ENCODE peak calls at places on chromosomes 16 and 17, in seven cellular contexts. One of them, this sample, is unnamed.
A peak's percentile ranks its signal among the peaks of the same experiment; 100 is the strongest.

GRCh38 chr17:30477758-30478115 is 529 bp downstream of the GOSR1 start:
- DNase-seq in HepG2: peak; percentile 9
- DNase-seq in GM12878: no peak
- DNase-seq in SK-N-SH: no peak
- DNase-seq in H1: no peak
- DNase-seq in GM12892: peak; percentile 5
- DNase-seq in K562: peak; percentile 23
- DNase-seq in this sample: peak; percentile 18

GRCh38 chr17:75517277-75517865 is 1.0 kb downstream of the TSEN54 start:
- DNase-seq in HepG2: no peak
- DNase-seq in GM12878: no peak
- DNase-seq in SK-N-SH: peak; percentile 66
- DNase-seq in H1: no peak
- DNase-seq in GM12892: no peak
- DNase-seq in K562: no peak
- DNase-seq in this sample: no peak

GRCh38 chr17:75819116-75819515 is 25.1 kb downstream of the UNC13D start:
- DNase-seq in HepG2: no peak
- DNase-seq in GM12878: no peak
- DNase-seq in SK-N-SH: peak; percentile 41
- DNase-seq in H1: no peak
- DNase-seq in GM12892: no peak
- DNase-seq in K562: no peak
- DNase-seq in this sample: peak; percentile 7

GRCh38 chr16:79564594-79565210 is 35.8 kb downstream of the MAF start:
- DNase-seq in HepG2: peak; percentile 59
- DNase-seq in GM12878: no peak
- DNase-seq in SK-N-SH: no peak
- DNase-seq in H1: no peak
- DNase-seq in GM12892: no peak
- DNase-seq in K562: no peak
- DNase-seq in this sample: no peak

GRCh38 chr16:85205747-85206471 is 93.6 kb upstream of the CIBAR2 start:
- DNase-seq in HepG2: peak; percentile 47
- DNase-seq in GM12878: no peak
- DNase-seq in SK-N-SH: peak; percentile 73
- DNase-seq in H1: no peak
- DNase-seq in GM12892: no peak
- DNase-seq in K562: peak; percentile 53
- DNase-seq in this sample: no peak

GRCh38 chr16:63612462-63613227 is 1509.2 kb downstream of the CDH11 start:
- DNase-seq in HepG2: no peak
- DNase-seq in GM12878: no peak
- DNase-seq in SK-N-SH: no peak
- DNase-seq in H1: no peak
- DNase-seq in GM12892: no peak
- DNase-seq in K562: no peak
- DNase-seq in this sample: no peak

GRCh38 chr17:76793775-76794174 is 55.9 kb downstream of the MFSD11 start:
- DNase-seq in HepG2: peak; percentile 53
- DNase-seq in GM12878: no peak
- DNase-seq in SK-N-SH: peak; percentile 61
- DNase-seq in H1: no peak
- DNase-seq in GM12892: no peak
- DNase-seq in K562: peak; percentile 75
- DNase-seq in this sample: no peak

GRCh38 chr17:16924701-16925440 is 47.0 kb downstream of the TNFRSF13B start:
- DNase-seq in HepG2: no peak
- DNase-seq in GM12878: no peak
- DNase-seq in SK-N-SH: no peak
- DNase-seq in H1: no peak
- DNase-seq in GM12892: no peak
- DNase-seq in K562: no peak
- DNase-seq in this sample: no peak

GRCh38 chr16:66510711-66511614 is 39.0 kb downstream of the TK2 start:
- DNase-seq in HepG2: no peak
- DNase-seq in GM12878: no peak
- DNase-seq in SK-N-SH: no peak
- DNase-seq in H1: no peak
- DNase-seq in GM12892: no peak
- DNase-seq in K562: no peak
- DNase-seq in this sample: no peak

GRCh38 chr17:39628655-39629493 is 2.1 kb downstream of the PPP1R1B start:
- DNase-seq in HepG2: no peak
- DNase-seq in GM12878: no peak
- DNase-seq in SK-N-SH: no peak
- DNase-seq in H1: no peak
- DNase-seq in GM12892: no peak
- DNase-seq in K562: no peak
- DNase-seq in this sample: no peak

GRCh38 chr17:51427259-51428255 is 167.2 kb downstream of the UTP18 start:
- DNase-seq in HepG2: no peak
- DNase-seq in GM12878: peak; percentile 26
- DNase-seq in SK-N-SH: peak; percentile 42
- DNase-seq in H1: no peak
- DNase-seq in GM12892: peak; percentile 13
- DNase-seq in K562: no peak
- DNase-seq in this sample: peak; percentile 19

GRCh38 chr16:23284584-23284983 is 17.5 kb upstream of the SCNN1B start:
- DNase-seq in HepG2: no peak
- DNase-seq in GM12878: no peak
- DNase-seq in SK-N-SH: no peak
- DNase-seq in H1: no peak
- DNase-seq in GM12892: no peak
- DNase-seq in K562: no peak
- DNase-seq in this sample: no peak

GRCh38 chr16:23283571-23283970 is 18.5 kb upstream of the SCNN1B start:
- DNase-seq in HepG2: no peak
- DNase-seq in GM12878: no peak
- DNase-seq in SK-N-SH: no peak
- DNase-seq in H1: no peak
- DNase-seq in GM12892: no peak
- DNase-seq in K562: no peak
- DNase-seq in this sample: no peak

GRCh38 chr16:23288726-23289512 is 13.2 kb upstream of the SCNN1B start:
- DNase-seq in HepG2: no peak
- DNase-seq in GM12878: no peak
- DNase-seq in SK-N-SH: no peak
- DNase-seq in H1: no peak
- DNase-seq in GM12892: no peak
- DNase-seq in K562: no peak
- DNase-seq in this sample: no peak

GRCh38 chr16:23288209-23288608 is 13.9 kb upstream of the SCNN1B start:
- DNase-seq in HepG2: no peak
- DNase-seq in GM12878: no peak
- DNase-seq in SK-N-SH: no peak
- DNase-seq in H1: no peak
- DNase-seq in GM12892: no peak
- DNase-seq in K562: no peak
- DNase-seq in this sample: no peak

GRCh38 chr16:23286131-23286532 is 16.0 kb upstream of the SCNN1B start:
- DNase-seq in HepG2: no peak
- DNase-seq in GM12878: no peak
- DNase-seq in SK-N-SH: no peak
- DNase-seq in H1: no peak
- DNase-seq in GM12892: no peak
- DNase-seq in K562: no peak
- DNase-seq in this sample: no peak
- TF ChIP-seq TAF1 in HepG2: no peak
- TF ChIP-seq TAF1 in GM12878: no peak
- TF ChIP-seq TAF1 in SK-N-SH: no peak
- TF ChIP-seq TAF1 in H1: no peak
- TF ChIP-seq TAF1 in GM12892: no peak
- TF ChIP-seq TAF1 in K562: no peak
- TF ChIP-seq TAF1 in this sample: no peak

GRCh38 chr16:21104124-21104860 is 46.4 kb downstream of the DNAH3 start:
- DNase-seq in HepG2: no peak
- DNase-seq in GM12878: no peak
- DNase-seq in SK-N-SH: peak; percentile 12
- DNase-seq in H1: no peak
- DNase-seq in GM12892: no peak
- DNase-seq in K562: no peak
- DNase-seq in this sample: no peak
- TF ChIP-seq TAF1 in HepG2: no peak
- TF ChIP-seq TAF1 in GM12878: no peak
- TF ChIP-seq TAF1 in SK-N-SH: no peak
- TF ChIP-seq TAF1 in H1: no peak
- TF ChIP-seq TAF1 in GM12892: no peak
- TF ChIP-seq TAF1 in K562: no peak
- TF ChIP-seq TAF1 in this sample: no peak

GRCh38 chr17:37037590-37038155 is 88.9 kb downstream of the AATF start:
- DNase-seq in HepG2: no peak
- DNase-seq in GM12878: no peak
- DNase-seq in SK-N-SH: no peak
- DNase-seq in H1: no peak
- DNase-seq in GM12892: no peak
- DNase-seq in K562: no peak
- DNase-seq in this sample: no peak
- TF ChIP-seq TAF1 in HepG2: no peak
- TF ChIP-seq TAF1 in GM12878: no peak
- TF ChIP-seq TAF1 in SK-N-SH: no peak
- TF ChIP-seq TAF1 in H1: no peak
- TF ChIP-seq TAF1 in GM12892: no peak
- TF ChIP-seq TAF1 in K562: no peak
- TF ChIP-seq TAF1 in this sample: no peak

DNA sequence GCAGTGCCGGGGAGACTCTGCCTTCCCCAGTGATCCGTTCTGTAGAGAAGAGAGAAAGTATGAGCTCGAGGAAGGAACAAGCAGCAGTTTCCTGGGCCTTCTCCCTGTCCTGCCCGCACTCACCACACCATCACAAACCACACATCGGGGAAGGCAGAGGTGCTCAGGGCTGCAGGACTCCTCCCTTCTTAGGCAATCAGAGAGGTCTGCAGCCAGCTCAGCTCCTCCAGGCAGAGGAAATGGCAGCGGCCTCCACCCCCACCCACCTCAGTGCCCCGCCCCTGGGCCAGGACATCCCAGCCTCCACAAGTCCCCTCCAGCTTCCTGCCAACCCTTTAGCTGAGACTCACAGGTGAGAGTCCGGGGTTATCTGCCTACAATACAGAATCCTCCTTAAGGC is 2.0 kb downstream of the ZNF319 start:
- DNase-seq in HepG2: no peak
- DNase-seq in GM12878: no peak
- DNase-seq in SK-N-SH: no peak
- DNase-seq in H1: no peak
- DNase-seq in GM12892: no peak
- DNase-seq in K562: peak; percentile 29
- DNase-seq in this sample: no peak
- TF ChIP-seq TAF1 in HepG2: no peak
- TF ChIP-seq TAF1 in GM12878: no peak
- TF ChIP-seq TAF1 in SK-N-SH: no peak
- TF ChIP-seq TAF1 in H1: no peak
- TF ChIP-seq TAF1 in GM12892: no peak
- TF ChIP-seq TAF1 in K562: no peak
- TF ChIP-seq TAF1 in this sample: no peak

GRCh38 chr16:70661918-70662641 is 15.7 kb downstream of the IL34 start:
- DNase-seq in HepG2: no peak
- DNase-seq in GM12878: no peak
- DNase-seq in SK-N-SH: peak; percentile 45
- DNase-seq in H1: no peak
- DNase-seq in GM12892: no peak
- DNase-seq in K562: no peak
- DNase-seq in this sample: no peak
- TF ChIP-seq TAF1 in HepG2: no peak
- TF ChIP-seq TAF1 in GM12878: no peak
- TF ChIP-seq TAF1 in SK-N-SH: no peak
- TF ChIP-seq TAF1 in H1: no peak
- TF ChIP-seq TAF1 in GM12892: no peak
- TF ChIP-seq TAF1 in K562: no peak
- TF ChIP-seq TAF1 in this sample: no peak

DNA sequence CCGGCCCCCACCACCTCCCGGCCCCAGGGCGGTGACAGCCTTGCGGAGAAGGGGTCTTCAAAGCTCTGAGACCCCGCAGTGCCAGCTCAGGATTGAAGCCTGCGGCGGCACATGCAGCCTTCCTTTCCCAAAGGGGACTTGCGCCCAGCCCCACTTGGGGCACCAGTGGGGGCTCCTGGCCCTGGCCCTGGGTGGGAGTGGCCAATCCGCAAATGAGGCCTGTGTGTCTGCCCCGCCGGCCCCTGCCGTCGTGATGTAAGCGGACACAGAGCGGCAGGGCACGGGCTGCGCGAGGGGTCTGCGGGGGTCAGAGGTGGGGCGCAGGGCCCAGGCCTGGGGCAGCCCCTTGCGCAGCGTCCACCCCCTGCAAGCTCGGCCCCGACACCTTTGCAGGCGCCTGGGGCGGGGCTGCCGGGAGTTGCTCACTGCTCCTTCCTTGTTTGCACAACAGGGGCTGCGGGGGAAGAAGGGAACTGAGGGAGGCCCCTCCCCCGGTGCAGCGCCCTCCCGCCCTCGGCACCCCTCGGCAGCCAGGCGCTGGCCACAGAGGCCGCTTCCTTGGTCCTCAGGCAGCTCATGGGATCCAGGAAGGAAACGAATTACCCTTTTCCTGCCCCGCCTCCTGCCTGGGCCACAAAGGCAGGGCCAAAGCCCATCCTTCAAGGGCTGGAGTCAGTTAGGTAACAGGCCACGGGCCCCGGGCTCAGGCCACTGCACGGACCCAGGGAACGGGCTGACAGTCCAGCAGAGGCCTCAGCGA is 2.9 kb downstream of the SLC16A3 start:
- DNase-seq in HepG2: peak; percentile 94
- DNase-seq in GM12878: no peak
- DNase-seq in SK-N-SH: no peak
- DNase-seq in H1: no peak
- DNase-seq in GM12892: no peak
- DNase-seq in K562: peak; percentile 91
- DNase-seq in this sample: no peak
- TF ChIP-seq TAF1 in HepG2: no peak
- TF ChIP-seq TAF1 in GM12878: no peak
- TF ChIP-seq TAF1 in SK-N-SH: no peak
- TF ChIP-seq TAF1 in H1: no peak
- TF ChIP-seq TAF1 in GM12892: no peak
- TF ChIP-seq TAF1 in K562: no peak
- TF ChIP-seq TAF1 in this sample: no peak

DNA sequence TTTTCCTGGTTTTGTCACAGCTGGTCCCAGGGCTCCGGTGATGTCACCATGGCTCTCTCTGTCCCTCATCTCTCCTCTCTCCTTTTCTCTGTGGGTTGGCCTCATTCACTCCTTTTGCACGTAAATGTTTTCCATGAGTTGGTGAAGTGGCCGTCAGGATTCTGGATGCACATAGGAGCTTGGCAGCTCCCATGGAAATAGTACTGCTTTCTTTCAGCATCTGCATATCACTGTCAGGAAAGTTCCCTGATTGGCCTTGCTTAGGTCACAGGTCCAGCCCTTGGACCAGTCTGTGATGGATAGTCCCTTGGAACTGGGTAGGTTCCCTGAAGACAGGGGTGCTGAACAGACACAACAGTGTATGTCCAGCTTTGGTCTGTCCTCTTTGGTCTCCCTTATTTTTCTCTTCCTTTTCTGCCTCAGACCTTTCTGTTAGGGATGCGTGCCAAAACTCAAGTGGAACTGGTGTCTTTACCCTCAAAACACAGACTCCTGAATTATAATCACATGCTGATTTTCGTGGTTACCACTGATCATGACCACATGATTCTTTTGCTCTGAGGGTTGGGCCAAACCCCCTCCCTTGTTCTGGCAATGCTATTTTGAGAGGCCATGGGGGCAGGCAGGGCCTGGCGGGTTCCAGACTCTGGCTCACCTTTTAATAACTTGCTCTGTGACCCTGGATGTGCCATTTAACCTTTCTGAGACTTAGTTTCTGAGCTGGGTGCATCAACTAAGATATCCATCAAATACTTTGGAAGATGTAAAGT is 99.0 kb downstream of the MSI2 start:
- DNase-seq in HepG2: no peak
- DNase-seq in GM12878: no peak
- DNase-seq in SK-N-SH: no peak
- DNase-seq in H1: no peak
- DNase-seq in GM12892: no peak
- DNase-seq in K562: no peak
- DNase-seq in this sample: no peak
- TF ChIP-seq TAF1 in HepG2: no peak
- TF ChIP-seq TAF1 in GM12878: no peak
- TF ChIP-seq TAF1 in SK-N-SH: no peak
- TF ChIP-seq TAF1 in H1: no peak
- TF ChIP-seq TAF1 in GM12892: no peak
- TF ChIP-seq TAF1 in K562: no peak
- TF ChIP-seq TAF1 in this sample: no peak

This sample was measured in GM12891.